ENCODE peak calls at places on chromosomes 11 and 22, in four cellular contexts. L is CD8-positive, alpha-beta memory T cell; K is SJSA1; P is A549. R is an unnamed sample.

GRCh38 chr11:299081-299891 is at the start of gene IFITM5:
- DNase-seq in L (no peak), K (no peak), P (no peak), R (no peak)

GRCh38 chr22:32801436-32802290 is at the start of gene TIMP3:
- DNase-seq in L (no peak), K (peak; percentile 78), P (no peak), R (no peak)

GRCh38 chr11:118373263-118373662 is 13.9 kb downstream of the UBE4A start:
- DNase-seq in L (no peak), K (no peak), P (no peak), R (no peak)

GRCh38 chr11:130413383-130414106 is 14.9 kb downstream of the ADAMTS8 start:
- DNase-seq in L (no peak), K (peak; percentile 65), P (peak; percentile 50), R (no peak)

GRCh38 chr11:29914203-29914930 is 102.5 kb downstream of the KCNA4 start:
- DNase-seq in L (no peak), K (no peak), P (no peak), R (no peak)

GRCh38 chr11:45777127-45777969 is 27.6 kb upstream of the SLC35C1 start:
- DNase-seq in L (no peak), K (peak; percentile 17), P (no peak), R (no peak)

GRCh38 chr11:129853508-129854228 is 38.0 kb downstream of the TMEM45B start:
- DNase-seq in L (peak; percentile 87), K (no peak), P (no peak), R (peak; percentile 51)

GRCh38 chr11:85682330-85683305 is 3.4 kb downstream of the CCDC89 start:
- DNase-seq in L (peak; percentile 55), K (no peak), P (peak; percentile 22), R (peak; percentile 80)

GRCh38 chr11:94800394-94800793 is 32.2 kb downstream of the AMOTL1 start:
- DNase-seq in L (no peak), K (no peak), P (no peak), R (no peak)

GRCh38 chr22:47805394-47805935 is 1043.0 kb downstream of the TBC1D22A start:
- DNase-seq in L (no peak), K (peak; percentile 19), P (no peak), R (no peak)

GRCh38 chr22:40414838-40415505 is 44.6 kb downstream of the SGSM3 start:
- DNase-seq in L (no peak), K (no peak), P (no peak), R (no peak)

GRCh38 chr11:118531597-118532084 is 649 bp downstream of the TMEM25 start:
- DNase-seq in L (no peak), K (no peak), P (no peak), R (no peak)

GRCh38 chr11:20031155-20032001 is 128.9 kb downstream of the DBX1 start:
- DNase-seq in L (no peak), K (peak; percentile 45), P (no peak), R (no peak)

GRCh38 chr11:70646272-70647049 is 248.1 kb downstream of the CTTN start:
- DNase-seq in L (no peak), K (no peak), P (no peak), R (no peak)

GRCh38 chr11:30128269-30128932 is 102.4 kb upstream of the FSHB start:
- DNase-seq in L (peak; percentile 1), K (no peak), P (peak; percentile 22), R (no peak)

GRCh38 chr11:9651899-9652748 is 11.8 kb upstream of the SWAP70 start:
- DNase-seq in L (no peak), K (no peak), P (no peak), R (no peak)

GRCh38 chr11:12245091-12245490 is 132.3 kb upstream of the PARVA start:
- DNase-seq in L (no peak), K (no peak), P (no peak), R (no peak)

DNA sequence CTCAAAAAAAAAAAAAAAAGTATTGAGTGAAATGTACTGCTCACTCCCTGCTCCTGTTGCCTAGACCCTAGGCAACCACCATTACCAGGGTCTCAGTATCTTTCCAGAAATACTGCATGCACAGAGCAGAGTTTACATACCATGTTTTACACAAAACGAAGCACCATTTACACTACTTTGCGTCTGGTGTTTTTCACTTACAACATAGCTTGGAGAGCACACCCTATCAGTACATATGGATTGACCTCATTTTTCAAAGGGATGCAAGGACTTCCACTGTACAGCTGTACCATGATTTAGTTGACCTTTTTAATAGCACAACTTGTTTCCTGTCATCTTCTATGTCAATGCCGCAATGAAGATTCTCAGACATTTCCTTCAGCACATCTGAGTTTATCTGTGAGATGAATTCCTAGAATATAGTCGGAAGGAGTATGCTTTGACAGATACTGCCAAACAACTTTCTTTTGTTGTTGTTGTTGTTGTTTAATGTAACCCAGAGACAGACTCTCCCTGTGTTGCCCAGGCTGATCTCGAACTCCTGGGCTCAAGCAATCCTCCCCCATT is 6.2 kb downstream of the MYH9 start:
- DNase-seq in L (peak; percentile 13), K (no peak), P (no peak), R (no peak)
- H3K27ac ChIP-seq in L (no peak overlapping the region), K (no peak overlapping the region), P (no peak overlapping the region), R (peak overlapping the region; percentile 28)

GRCh38 chr22:19772422-19772672 is 11.8 kb downstream of the TBX1 start:
- DNase-seq in L (no peak), K (no peak), P (no peak), R (no peak)
- H3K4me1 ChIP-seq in L (peaks cover 18% of the 10 kb centered on the region), K (no peaks in the 10 kb centered on the region), P (no peaks in the 10 kb centered on the region), R (peaks cover 17% of the 10 kb centered on the region)

DNA sequence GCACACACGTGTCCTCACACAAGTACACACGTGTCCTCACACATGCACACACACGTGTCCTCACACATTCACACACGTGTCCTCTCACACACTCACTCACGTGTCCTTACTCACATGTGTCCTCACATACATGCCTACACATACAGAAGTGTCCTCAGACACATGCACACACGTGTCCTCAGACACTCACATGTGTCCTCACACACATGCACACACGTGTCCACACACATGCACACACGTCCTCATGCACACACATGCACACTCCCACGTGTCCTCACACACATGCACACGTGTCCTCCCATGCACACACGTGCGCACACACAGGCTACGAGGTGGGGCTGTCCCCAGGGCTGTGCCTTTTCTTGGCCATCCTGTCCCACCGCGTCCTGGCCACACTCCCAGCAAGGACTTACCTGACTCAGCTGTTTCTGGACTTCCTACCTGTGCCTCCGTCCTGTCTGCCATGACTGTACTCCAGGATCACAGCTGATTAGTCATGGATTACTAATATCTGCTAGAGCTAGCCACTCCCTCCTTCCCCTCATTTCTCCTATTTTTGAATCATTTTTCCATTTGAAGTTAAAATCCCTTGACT is 990.2 kb downstream of the BRD1 start:
- DNase-seq in L (no peak), K (no peak), P (peak; percentile 6), R (no peak)
- H3K9me3 ChIP-seq in L (no peaks in the 10 kb centered on the region), K (peaks cover 8% of the 10 kb centered on the region), P (no peaks in the 10 kb centered on the region), R (no peaks in the 10 kb centered on the region)

GRCh38 chr11:57345555-57346151 is 7.5 kb downstream of the P2RX3 start:
- DNase-seq in L (peak; percentile 62), K (peak; percentile 70), P (peak; percentile 84), R (peak; percentile 73)
- H3K27ac ChIP-seq in L (no peak overlapping the region), K (no peak overlapping the region), P (peak overlapping the region; percentile 75), R (no peak overlapping the region)

GRCh38 chr11:96139692-96140091 is 203.3 kb downstream of the MAML2 start:
- DNase-seq in L (no peak), K (no peak), P (no peak), R (no peak)
- H3K4me1 ChIP-seq in L (peaks cover 34% of the 10 kb centered on the region), K (peaks cover 14% of the 10 kb centered on the region), P (peaks cover 2% of the 10 kb centered on the region), R (peaks cover 51% of the 10 kb centered on the region)

DNA sequence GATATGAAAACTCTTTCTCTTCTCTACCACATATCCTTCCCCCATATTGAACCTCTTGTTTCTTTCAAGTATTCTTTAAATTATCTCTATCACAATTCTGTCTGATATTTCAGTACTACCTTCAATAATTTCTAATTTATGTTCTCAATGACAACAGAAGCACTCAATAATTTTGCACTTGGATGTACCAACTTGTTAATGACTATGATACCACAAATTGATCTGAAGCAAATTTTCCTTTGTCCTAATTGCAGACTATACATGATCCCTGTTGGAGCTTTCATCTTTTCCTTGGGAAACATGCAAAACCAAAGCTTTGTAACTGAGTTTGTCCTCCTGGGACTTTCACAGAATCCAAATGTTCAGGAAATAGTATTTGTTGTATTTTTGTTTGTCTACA is at the start of gene OR4C15:
- DNase-seq in L (no peak), K (no peak), P (no peak), R (no peak)
- H3K9me3 ChIP-seq in L (no peaks in the 10 kb centered on the region), K (peaks cover 4% of the 10 kb centered on the region), P (no peaks in the 10 kb centered on the region), R (no peaks in the 10 kb centered on the region)

GRCh38 chr11:35216962-35217667 is 78.1 kb downstream of the CD44 start:
- DNase-seq in L (peak; percentile 69), K (no peak), P (no peak), R (peak; percentile 11)
- H3K27ac ChIP-seq in L (no peak overlapping the region), K (peak overlapping the region; percentile 29), P (peak overlapping the region; percentile 62), R (peak overlapping the region; percentile 32)

GRCh38 chr11:62858201-62858600 is 18.8 kb upstream of the WDR74 start:
- DNase-seq in L (no peak), K (no peak), P (no peak), R (no peak)
- H3K4me1 ChIP-seq in L (peaks cover 26% of the 10 kb centered on the region), K (peaks cover 19% of the 10 kb centered on the region), P (peaks cover 38% of the 10 kb centered on the region), R (peaks cover 23% of the 10 kb centered on the region)

DNA sequence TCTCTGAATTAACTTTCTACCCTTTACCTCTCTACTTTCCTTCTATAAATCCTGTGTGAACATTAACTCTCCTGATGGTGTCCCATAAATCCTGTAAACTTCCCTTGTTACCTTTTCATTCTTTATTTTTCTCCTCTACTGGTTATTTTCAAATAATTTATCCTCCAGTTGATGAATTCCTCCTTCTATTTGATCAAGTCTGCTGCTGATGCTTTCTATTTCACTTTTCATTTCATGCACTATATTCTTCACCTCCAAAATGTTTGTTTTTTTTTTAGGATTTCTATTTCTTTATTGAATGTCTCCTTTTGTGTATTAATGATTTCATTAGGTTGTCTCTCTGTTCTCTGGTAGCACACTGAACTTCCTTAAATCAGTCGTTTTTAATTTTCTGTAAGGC is 68.6 kb downstream of the KCNQ1OT1 start:
- DNase-seq in L (no peak), K (no peak), P (no peak), R (no peak)
- H3K9me3 ChIP-seq in L (peaks cover 12% of the 10 kb centered on the region), K (peaks cover 36% of the 10 kb centered on the region), P (peaks cover 78% of the 10 kb centered on the region), R (peaks cover 16% of the 10 kb centered on the region)